ENCODE peak calls at places on chromosomes 1 and 21, in nine cellular contexts. M is omental fat pad; C is lower leg skin; B is CD4-positive, alpha-beta T cell; H is small intestine; E is fibroblast of lung; X is CMK; Q is left lung; G is activated gamma-delta T cell treated with anti-CD3 and anti-CD28 coated beads, Interleukin-2, amount 50 U/mL, for 16 hours. D is an unnamed sample.

GRCh38 chr1:118636004-118636403 is 352.1 kb downstream of the TBX15 start:
- DNase-seq in M (no peak), C (no peak), B (no peak), H (no peak), E (no peak), X (no peak), Q (no peak), G (no peak), D (no peak)

GRCh38 chr1:48039088-48040049 is 42.2 kb upstream of the TRABD2B start:
- DNase-seq in M (no peak), C (no peak), B (no peak), H (peak), E (peak), X (no peak), Q (no peak), G (no peak), D (no peak)

GRCh38 chr21:45982758-45983731 is 1.5 kb downstream of the COL6A1 start:
- DNase-seq in M (no peak), C (no peak), B (no peak), H (no peak), E (no peak), X (no peak), Q (peak), G (no peak), D (no peak)

GRCh38 chr1:77039739-77040138 is 172.5 kb downstream of the ST6GALNAC5 start:
- DNase-seq in M (peak), C (no peak), B (no peak), H (no peak), E (peak), X (no peak), Q (peak), G (no peak), D (no peak)

GRCh38 chr1:168089326-168089978 is 47.3 kb downstream of the GPR161 start:
- DNase-seq in M (no peak), C (no peak), B (no peak), H (no peak), E (no peak), X (no peak), Q (no peak), G (no peak), D (no peak)

GRCh38 chr1:31524196-31524967 is 51.9 kb upstream of the TINAGL1 start:
- DNase-seq in M (no peak), C (peak), B (no peak), H (no peak), E (no peak), X (no peak), Q (no peak), G (no peak), D (no peak)

GRCh38 chr1:197732187-197732586 is 43.1 kb downstream of the DENND1B start:
- DNase-seq in M (no peak), C (no peak), B (no peak), H (no peak), E (no peak), X (no peak), Q (no peak), G (no peak), D (no peak)

GRCh38 chr1:200905411-200906052 is 10.8 kb downstream of the INAVA start:
- DNase-seq in M (no peak), C (no peak), B (peak), H (peak), E (no peak), X (no peak), Q (no peak), G (peak), D (peak)

GRCh38 chr1:228163004-228163753 is 2.4 kb upstream of the IBA57 start:
- DNase-seq in M (no peak), C (peak), B (no peak), H (peak), E (no peak), X (no peak), Q (no peak), G (no peak), D (no peak)

GRCh38 chr1:26237230-26237966 is 3.4 kb downstream of the CEP85 start:
- DNase-seq in M (no peak), C (no peak), B (no peak), H (no peak), E (peak), X (no peak), Q (no peak), G (no peak), D (no peak)

GRCh38 chr1:12530462-12531168 is 87.4 kb downstream of the DHRS3 start:
- DNase-seq in M (no peak), C (no peak), B (no peak), H (no peak), E (no peak), X (no peak), Q (no peak), G (no peak), D (no peak)

GRCh38 chr1:229062135-229062534 is 208.8 kb upstream of the RAB4A start:
- DNase-seq in M (no peak), C (no peak), B (no peak), H (no peak), E (no peak), X (no peak), Q (no peak), G (no peak), D (no peak)

GRCh38 chr1:117341123-117341522 is 26.1 kb upstream of the MAN1A2 start:
- DNase-seq in M (no peak), C (no peak), B (no peak), H (no peak), E (no peak), X (no peak), Q (no peak), G (no peak), D (no peak)

GRCh38 chr1:17633654-17634053 is 94.2 kb downstream of the ARHGEF10L start:
- DNase-seq in M (no peak), C (no peak), B (no peak), H (no peak), E (peak), X (no peak), Q (no peak), G (no peak), D (no peak)

GRCh38 chr1:159208460-159208825 is 3.8 kb downstream of the ACKR1 start:
- DNase-seq in M (no peak), C (no peak), B (no peak), H (no peak), E (no peak), X (no peak), Q (no peak), G (no peak), D (no peak)

GRCh38 chr1:110872745-110873435 is at the start of gene CD53:
- DNase-seq in M (no peak), C (peak), B (peak), H (peak), E (no peak), X (no peak), Q (peak), G (peak), D (peak)

GRCh38 chr1:28507247-28507645 is 1.4 kb downstream of the RCC1 start:
- DNase-seq in M (no peak), C (no peak), B (no peak), H (peak), E (peak), X (no peak), Q (no peak), G (no peak), D (no peak)

GRCh38 chr1:169117014-169117413 is 10.5 kb downstream of the ATP1B1 start:
- DNase-seq in M (no peak), C (no peak), B (no peak), H (no peak), E (no peak), X (no peak), Q (no peak), G (no peak), D (no peak)

GRCh38 chr1:9842781-9843575 is 19.2 kb upstream of the CLSTN1 start:
- DNase-seq in M (no peak), C (no peak), B (no peak), H (peak), E (no peak), X (no peak), Q (peak), G (no peak), D (no peak)

GRCh38 chr1:242530761-242531160 is 6.3 kb upstream of the PLD5 start:
- DNase-seq in M (no peak), C (no peak), B (no peak), H (no peak), E (no peak), X (no peak), Q (no peak), G (no peak), D (no peak)

GRCh38 chr1:12078938-12079861 is 16.1 kb downstream of the TNFRSF8 start:
- DNase-seq in M (no peak), C (no peak), B (no peak), H (no peak), E (peak), X (no peak), Q (no peak), G (no peak), D (no peak)

GRCh38 chr1:147669475-147670318 is 627 bp downstream of the ACP6 start:
- DNase-seq in M (no peak), C (peak), B (peak), H (peak), E (peak), X (no peak), Q (peak), G (peak), D (no peak)

GRCh38 chr1:209486861-209487260 is 96.7 kb upstream of the CAMK1G start:
- DNase-seq in M (no peak), C (no peak), B (no peak), H (no peak), E (no peak), X (no peak), Q (no peak), G (no peak), D (no peak)

GRCh38 chr21:41965045-41965444 is 11.2 kb upstream of the C2CD2 start:
- DNase-seq in M (no peak), C (no peak), B (no peak), H (no peak), E (no peak), X (no peak), Q (no peak), G (no peak), D (no peak)

GRCh38 chr1:53409233-53409632 is 50.0 kb upstream of the DMRTB1 start:
- DNase-seq in M (no peak), C (no peak), B (no peak), H (no peak), E (no peak), X (no peak), Q (no peak), G (no peak), D (no peak)

GRCh38 chr1:185742403-185742802 is 8.2 kb downstream of the HMCN1 start:
- DNase-seq in M (no peak), C (no peak), B (no peak), H (no peak), E (no peak), X (no peak), Q (no peak), G (no peak), D (no peak)

GRCh38 chr1:246647513-246647912 is 76.7 kb upstream of the SCCPDH start:
- DNase-seq in M (no peak), C (no peak), B (no peak), H (no peak), E (no peak), X (no peak), Q (no peak), G (no peak), D (no peak)

GRCh38 chr1:42333662-42334239 is 1.3 kb downstream of the FOXJ3 start:
- DNase-seq in M (no peak), C (no peak), B (no peak), H (no peak), E (peak), X (no peak), Q (no peak), G (no peak), D (no peak)

GRCh38 chr1:72280714-72281113 is 1.6 kb downstream of the NEGR1 start:
- DNase-seq in M (no peak), C (no peak), B (no peak), H (no peak), E (peak), X (no peak), Q (no peak), G (no peak), D (no peak)

GRCh38 chr1:206581571-206581981 is 30.7 kb downstream of the EIF2D start:
- DNase-seq in M (no peak), C (no peak), B (peak), H (no peak), E (no peak), X (no peak), Q (peak), G (peak), D (peak)

D was measured in T-helper 22 cell.